ENCODE peak calls at places on chromosomes 11 and 22, in eight cellular contexts. H is left ventricle myocardium inferior, V is A549, B is thoracic aorta, L is AG09309, E is cardiac muscle cell, C is heart right ventricle, Z is left lung. W is an unnamed sample.

GRCh38 chr11:9691865-9692264 is 28.0 kb downstream of the SWAP70 start:
- DNase-seq in H (no peak), V (no peak), B (no peak), L (no peak), E (no peak), C (no peak), Z (no peak), W (no peak)

GRCh38 chr11:120744016-120744994 is 232.8 kb downstream of the GRIK4 start:
- DNase-seq in H (no peak), V (no peak), B (no peak), L (no peak), E (no peak), C (no peak), Z (no peak), W (no peak)

GRCh38 chr11:1049431-1049891 is 12.9 kb upstream of the MUC6 start:
- DNase-seq in H (no peak), V (no peak), B (no peak), L (no peak), E (no peak), C (peak; percentile 11), Z (peak; percentile 83), W (no peak)

GRCh38 chr11:66262696-66263095 is 5.7 kb upstream of the RAB1B start:
- DNase-seq in H (no peak), V (no peak), B (no peak), L (no peak), E (no peak), C (no peak), Z (no peak), W (no peak)

GRCh38 chr22:49907807-49908206 is 10.4 kb downstream of the ALG12 start:
- DNase-seq in H (no peak), V (no peak), B (no peak), L (no peak), E (no peak), C (no peak), Z (no peak), W (no peak)

GRCh38 chr11:68828155-68828931 is 13.4 kb downstream of the CPT1A start:
- DNase-seq in H (peak; percentile 48), V (no peak), B (no peak), L (no peak), E (no peak), C (peak; percentile 61), Z (peak; percentile 86), W (no peak)

GRCh38 chr11:129225190-129225589 is 33.1 kb upstream of the ARHGAP32 start:
- DNase-seq in H (no peak), V (no peak), B (no peak), L (peak; percentile 14), E (peak; percentile 75), C (no peak), Z (no peak), W (peak; percentile 90)

GRCh38 chr22:27617214-27617881 is 184.2 kb downstream of the MN1 start:
- DNase-seq in H (no peak), V (peak; percentile 12), B (no peak), L (no peak), E (no peak), C (no peak), Z (no peak), W (no peak)

GRCh38 chr11:2734181-2735052 is 34.6 kb upstream of the KCNQ1OT1 start:
- DNase-seq in H (no peak), V (no peak), B (no peak), L (no peak), E (no peak), C (peak; percentile 15), Z (peak; percentile 62), W (no peak)

GRCh38 chr22:32204856-32205722 is at the start of gene RFPL2:
- DNase-seq in H (no peak), V (peak; percentile 75), B (no peak), L (no peak), E (peak; percentile 15), C (peak; percentile 38), Z (peak; percentile 89), W (peak; percentile 8)

GRCh38 chr11:11072067-11072466 is 214.2 kb upstream of the ZBED5 start:
- DNase-seq in H (no peak), V (no peak), B (no peak), L (no peak), E (no peak), C (no peak), Z (no peak), W (no peak)

GRCh38 chr11:8059571-8060011 is 21.4 kb upstream of the TUB start:
- DNase-seq in H (no peak), V (no peak), B (no peak), L (no peak), E (no peak), C (no peak), Z (no peak), W (no peak)

DNA sequence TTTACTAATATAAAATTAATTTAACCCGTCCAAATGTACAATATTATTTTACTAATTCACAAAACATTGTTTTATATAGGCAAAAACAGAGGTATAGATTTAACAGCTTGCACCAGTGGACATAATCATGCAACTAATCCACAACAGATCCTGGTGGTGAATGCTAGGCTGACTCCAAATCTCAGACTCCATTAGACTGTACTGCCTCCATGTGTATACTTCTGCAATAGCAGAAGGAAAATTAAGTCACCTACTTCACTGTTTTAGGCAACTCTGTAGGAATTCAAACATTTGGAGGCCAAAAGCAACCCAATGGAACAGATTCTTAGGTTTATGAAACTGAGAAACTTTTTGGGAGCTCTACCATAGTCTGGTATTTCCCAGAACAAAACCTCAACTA is 30.0 kb upstream of the RAB39A start:
- DNase-seq in H (no peak), V (peak; percentile 53), B (no peak), L (peak; percentile 18), E (peak; percentile 72), C (no peak), Z (no peak), W (peak; percentile 66)
- TF ChIP-seq CTCF in H (peak; percentile 46), V (peak; percentile 53), B (peak; percentile 43), L (peak; percentile 65), E (peak; percentile 71), C (peak; percentile 42), Z (peak; percentile 31), W (peak; percentile 63)

GRCh38 chr22:37607912-37608476 is 640 bp upstream of the GGA1 start:
- DNase-seq in H (no peak), V (no peak), B (no peak), L (no peak), E (peak; percentile 23), C (no peak), Z (no peak), W (no peak)

GRCh38 chr22:37608477-37609239 is at the start of gene GGA1:
- DNase-seq in H (peak; percentile 96), V (peak; percentile 96), B (peak; percentile 79), L (peak; percentile 86), E (peak; percentile 98), C (peak; percentile 96), Z (peak; percentile 99), W (peak; percentile 99)

GRCh38 chr22:37609240-37610152 is 862 bp downstream of the GGA1 start:
- DNase-seq in H (no peak), V (no peak), B (no peak), L (no peak), E (no peak), C (no peak), Z (no peak), W (peak; percentile 11)

GRCh38 chr22:37611202-37611601 is 2.6 kb downstream of the GGA1 start:
- DNase-seq in H (no peak), V (no peak), B (no peak), L (no peak), E (peak; percentile 34), C (no peak), Z (no peak), W (peak; percentile 23)

GRCh38 chr22:37610480-37611148 is 2.0 kb downstream of the GGA1 start:
- DNase-seq in H (no peak), V (no peak), B (no peak), L (no peak), E (no peak), C (no peak), Z (no peak), W (no peak)
- H3K4me3 ChIP-seq in H (peak overlapping the region; percentile 92), V (no peak overlapping the region), B (peak overlapping the region; percentile 74), L (no peak overlapping the region), E (no peak overlapping the region), C (no peak overlapping the region), Z (peak overlapping the region; percentile 99), W (no peak overlapping the region)

GRCh38 chr22:29157759-29158535 is 47.7 kb upstream of the EMID1 start:
- DNase-seq in H (no peak), V (peak; percentile 25), B (no peak), L (no peak), E (no peak), C (no peak), Z (no peak), W (no peak)

GRCh38 chr22:29158546-29158945 is 47.1 kb upstream of the EMID1 start:
- DNase-seq in H (no peak), V (no peak), B (no peak), L (no peak), E (no peak), C (no peak), Z (no peak), W (no peak)

GRCh38 chr22:29154364-29155048 is 51.2 kb upstream of the EMID1 start:
- DNase-seq in H (peak; percentile 73), V (peak; percentile 56), B (peak; percentile 25), L (no peak), E (peak; percentile 78), C (peak; percentile 83), Z (peak; percentile 96), W (peak; percentile 73)

GRCh38 chr22:29155966-29156365 is 49.7 kb upstream of the EMID1 start:
- DNase-seq in H (no peak), V (no peak), B (no peak), L (no peak), E (no peak), C (no peak), Z (no peak), W (no peak)

DNA sequence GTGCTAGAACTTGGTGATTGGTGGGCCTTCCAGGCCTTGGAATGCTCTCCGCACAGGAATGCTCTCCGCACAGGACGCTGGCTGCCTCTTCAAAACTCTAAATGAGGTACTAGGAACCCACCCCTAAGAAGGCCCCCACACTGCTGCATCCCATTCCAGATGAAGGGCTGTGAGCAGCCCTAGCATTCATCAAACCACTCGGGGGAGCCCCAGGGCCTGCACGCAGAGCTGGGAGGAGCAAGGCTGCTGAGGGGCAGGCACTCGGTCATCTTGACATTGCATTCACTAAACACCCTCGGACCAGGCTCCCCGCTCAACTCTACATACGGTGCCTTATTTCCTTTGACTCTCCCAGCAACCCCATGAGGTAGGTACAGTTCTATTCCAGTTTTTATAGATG is 49.2 kb upstream of the EMID1 start:
- DNase-seq in H (no peak), V (no peak), B (no peak), L (no peak), E (peak; percentile 30), C (no peak), Z (no peak), W (peak; percentile 18)
- TF ChIP-seq CTCF in H (no peak), V (no peak), B (no peak), L (peak; percentile 4), E (peak; percentile 42), C (no peak), Z (no peak), W (peak; percentile 25)

DNA sequence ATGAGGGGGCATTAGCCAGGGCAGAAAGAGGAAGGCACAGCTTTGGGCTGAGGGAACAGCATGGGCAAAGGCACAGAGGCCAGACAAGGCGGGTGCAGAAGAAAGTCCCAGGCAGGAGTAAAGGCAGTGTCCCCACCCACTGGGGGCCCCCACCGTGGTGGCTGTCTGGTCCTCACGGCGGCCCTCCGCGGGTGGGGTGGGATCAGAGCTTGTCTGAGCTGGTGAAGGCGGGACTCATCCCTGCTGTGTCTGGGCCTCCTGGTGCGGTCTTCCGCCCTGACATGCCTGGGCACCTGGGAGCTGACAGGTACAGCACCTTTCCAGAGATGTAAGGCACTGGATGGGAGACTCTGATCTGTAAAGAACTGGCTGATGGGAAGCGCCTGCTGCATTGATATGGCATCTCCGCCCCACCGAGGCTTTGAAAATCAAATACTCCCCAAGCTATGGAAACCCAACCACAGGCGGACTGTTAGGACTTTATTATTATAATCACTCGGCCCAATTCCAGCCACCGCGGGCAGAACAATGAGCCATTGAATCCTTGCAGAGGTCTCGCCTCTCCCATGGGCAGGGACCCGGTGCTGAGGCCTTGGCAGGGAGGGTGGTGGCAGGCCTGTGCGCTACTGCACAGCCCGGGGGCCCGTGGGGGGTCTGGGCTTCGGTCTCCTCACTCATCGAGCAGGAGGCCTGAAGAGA is 14.2 kb upstream of the GNB1L start:
- DNase-seq in H (peak; percentile 6), V (no peak), B (no peak), L (no peak), E (no peak), C (no peak), Z (peak; percentile 70), W (no peak)
- H3K4me3 ChIP-seq in H (no peak overlapping the region), V (no peak overlapping the region), B (no peak overlapping the region), L (no peak overlapping the region), E (no peak overlapping the region), C (no peak overlapping the region), Z (no peak overlapping the region), W (no peak overlapping the region)